ENCODE peak calls at places on chromosomes 13 and 19, in ten cellular contexts. Z is heart left ventricle, Y is astrocyte of the spinal cord, K is epithelial cell of esophagus, A is fibroblast of mammary gland, X is GM06990, S is fibroblast of the aortic adventitia, U is RWPE1, N is AG10803, R is cardiac fibroblast. Q is an unnamed sample.

GRCh38 chr19:30403583-30403982 is 31.4 kb downstream of the ZNF536 start:
- DNase-seq in S (no peak), Y (no peak), U (no peak), N (no peak), X (no peak), Z (no peak), A (no peak), K (no peak), R (no peak), Q (no peak)

GRCh38 chr19:7921302-7921954 is 1.3 kb downstream of the SNAPC2 start:
- DNase-seq in S (no peak), N (no peak), R (no peak), U (no peak), Y (no peak), K (no peak), X (peak), A (no peak), Z (no peak), Q (no peak)

GRCh38 chr19:35868172-35868822 is at the start of gene APLP1:
- DNase-seq in A (no peak), Y (no peak), X (peak), R (peak), K (peak), N (peak), S (peak), Z (peak), U (no peak), Q (no peak)

GRCh38 chr19:15396436-15396835 is 16.8 kb upstream of the AKAP8 start:
- DNase-seq in X (no peak), Y (no peak), S (no peak), K (no peak), A (no peak), Z (no peak), R (no peak), N (no peak), U (no peak), Q (no peak)

GRCh38 chr19:30428281-30428680 is 56.1 kb downstream of the ZNF536 start:
- DNase-seq in R (no peak), K (no peak), S (no peak), Z (no peak), N (no peak), U (no peak), Y (no peak), A (no peak), X (no peak), Q (no peak)

GRCh38 chr19:35509018-35509652 is 4.3 kb downstream of the DMKN start:
- DNase-seq in Y (no peak), A (no peak), N (no peak), S (no peak), R (no peak), X (peak), U (peak), K (peak), Z (no peak), Q (peak)

GRCh38 chr13:95660981-95661581 is 15.9 kb upstream of the DNAJC3 start:
- DNase-seq in R (peak), S (peak), K (peak), A (peak), Y (peak), U (peak), N (peak), Z (peak), X (no peak), Q (no peak)

GRCh38 chr13:113033498-113033897 is 64.5 kb downstream of the MCF2L start:
- DNase-seq in N (no peak), R (no peak), X (no peak), U (no peak), Z (no peak), Y (no peak), K (no peak), A (no peak), S (no peak), Q (no peak)

GRCh38 chr19:4578552-4579248 is 19.2 kb upstream of the SEMA6B start:
- DNase-seq in R (no peak), Z (no peak), Y (no peak), S (no peak), N (no peak), X (no peak), K (no peak), U (no peak), A (no peak), Q (no peak)

GRCh38 chr19:4577020-4577782 is 17.7 kb upstream of the SEMA6B start:
- DNase-seq in U (no peak), Y (peak), N (peak), Z (no peak), K (peak), X (no peak), S (peak), A (peak), R (peak), Q (no peak)

GRCh38 chr19:4575267-4575793 is 15.8 kb upstream of the SEMA6B start:
- DNase-seq in R (peak), A (peak), N (peak), K (peak), X (no peak), Y (peak), S (peak), U (peak), Z (peak), Q (peak)

GRCh38 chr19:4573682-4574081 is 14.2 kb upstream of the SEMA6B start:
- DNase-seq in U (no peak), K (no peak), X (no peak), S (no peak), Y (no peak), Z (no peak), R (no peak), N (no peak), A (no peak), Q (no peak)

DNA sequence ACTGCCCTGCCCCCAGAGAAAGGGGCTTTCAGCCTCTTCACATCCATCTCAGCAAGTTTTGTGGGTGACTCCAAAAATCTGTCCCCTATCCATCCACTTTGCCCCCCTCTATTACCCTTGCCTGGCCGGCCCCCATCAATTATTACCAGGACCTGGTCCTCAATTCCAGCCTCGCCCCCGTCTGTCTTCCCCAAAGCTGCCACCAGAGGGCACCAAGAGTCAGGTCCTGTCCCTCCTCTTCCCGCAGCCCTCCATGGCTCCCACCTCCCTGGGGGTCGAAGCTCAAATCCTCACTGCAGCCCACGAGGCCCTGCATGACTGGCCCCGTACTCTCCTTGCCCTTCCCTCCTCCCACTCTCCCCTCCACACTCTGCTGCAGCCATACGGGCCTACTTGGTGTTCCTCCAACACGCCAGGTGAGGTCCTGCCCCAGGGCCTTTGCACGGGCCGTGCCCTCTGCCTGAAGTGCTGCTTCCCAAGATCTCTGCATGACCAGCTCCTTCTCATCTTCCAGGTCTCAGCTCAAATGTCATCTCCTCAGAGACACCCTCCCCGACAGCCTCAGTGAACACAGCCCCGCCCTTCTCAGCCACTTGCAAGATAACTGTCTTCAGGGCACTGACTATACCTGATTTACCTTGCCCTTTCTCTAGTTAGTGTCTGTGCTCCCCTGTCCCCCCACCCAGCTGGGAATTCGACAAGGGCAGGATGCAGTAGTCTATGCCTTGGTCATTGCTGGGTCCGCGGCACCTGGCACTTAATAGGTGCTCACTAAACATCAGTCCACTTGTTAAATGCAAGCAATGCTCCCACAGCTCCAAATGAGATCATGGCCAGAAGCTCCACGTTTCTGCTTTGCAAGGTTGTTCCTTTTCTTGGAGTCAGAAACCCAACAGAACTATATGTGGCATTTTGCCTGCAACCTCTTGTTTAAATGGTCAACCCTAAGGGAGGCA is 16.8 kb upstream of the SEMA6B start:
- DNase-seq in U (no peak), K (peak), N (peak), Y (peak), R (peak), A (peak), Z (peak), X (no peak), S (peak), Q (no peak)
- TF ChIP-seq CTCF in U (peak), K (peak), N (peak), Y (peak), R (peak), A (peak), Z (peak), X (peak), S (peak), Q (peak)

DNA sequence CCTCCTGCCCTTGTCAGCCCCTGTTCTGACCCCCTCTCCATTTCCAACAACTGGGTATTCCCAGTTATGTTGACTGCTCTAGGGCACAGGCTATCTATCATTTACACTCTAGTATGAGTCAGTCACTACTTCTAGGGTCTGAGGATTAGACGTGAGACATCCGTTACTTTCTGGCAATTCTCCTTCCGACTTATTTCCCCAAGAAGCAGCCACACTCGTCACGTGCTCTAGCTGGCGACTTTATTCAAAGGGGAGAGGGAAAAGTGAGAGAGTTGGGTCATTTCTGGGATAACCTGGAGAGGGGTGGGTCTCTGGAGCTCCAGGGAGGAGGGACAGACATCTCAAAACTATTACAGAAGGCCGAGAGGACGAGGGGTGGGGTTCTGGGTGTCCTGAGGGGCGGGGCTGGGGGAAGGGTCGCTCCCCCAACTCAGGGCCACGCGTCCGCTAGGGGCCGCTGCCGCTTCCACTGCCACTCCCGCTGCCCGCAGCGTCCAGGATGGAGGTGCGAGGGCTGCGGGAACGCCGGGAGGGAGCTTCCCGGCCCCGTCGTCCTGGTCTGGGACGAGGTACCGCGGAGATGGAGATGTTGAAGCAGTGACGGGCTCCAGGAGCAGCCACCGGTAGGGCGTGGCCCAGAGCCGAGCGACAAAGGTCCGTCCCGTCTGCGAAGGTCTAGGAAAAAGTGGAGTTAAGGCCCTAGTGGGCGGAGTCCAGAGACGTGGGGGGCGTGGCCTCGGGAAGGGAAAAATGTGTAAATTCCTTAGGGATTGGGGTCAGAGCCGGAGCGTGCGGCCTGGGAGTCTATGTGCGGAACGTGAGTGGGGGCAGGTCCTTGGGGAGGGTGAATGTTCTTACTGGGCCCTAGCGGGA is 8.9 kb downstream of the RTBDN start:
- DNase-seq in R (peak), Y (no peak), K (no peak), N (peak), S (no peak), A (no peak), U (no peak), X (no peak), Z (no peak), Q (no peak)
- TF ChIP-seq CTCF in R (peak), Y (peak), K (peak), N (peak), S (peak), A (no peak), U (peak), X (peak), Z (peak), Q (peak)

GRCh38 chr19:17103177-17103576 is 27.6 kb downstream of the MYO9B start:
- DNase-seq in R (peak), K (peak), X (no peak), Z (no peak), Y (peak), N (no peak), S (peak), U (no peak), A (peak), Q (no peak)
- TF ChIP-seq CTCF in R (peak), K (peak), X (peak), Z (peak), Y (peak), N (peak), S (peak), U (no peak), A (peak), Q (peak)

GRCh38 chr13:39810091-39810877 is 154.8 kb downstream of the COG6 start:
- DNase-seq in R (no peak), K (peak), S (peak), U (no peak), Z (no peak), A (peak), N (no peak), X (no peak), Y (no peak), Q (no peak)
- TF ChIP-seq CTCF in R (no peak), K (peak), S (peak), U (no peak), Z (no peak), A (no peak), N (no peak), X (no peak), Y (no peak), Q (peak)

DNA sequence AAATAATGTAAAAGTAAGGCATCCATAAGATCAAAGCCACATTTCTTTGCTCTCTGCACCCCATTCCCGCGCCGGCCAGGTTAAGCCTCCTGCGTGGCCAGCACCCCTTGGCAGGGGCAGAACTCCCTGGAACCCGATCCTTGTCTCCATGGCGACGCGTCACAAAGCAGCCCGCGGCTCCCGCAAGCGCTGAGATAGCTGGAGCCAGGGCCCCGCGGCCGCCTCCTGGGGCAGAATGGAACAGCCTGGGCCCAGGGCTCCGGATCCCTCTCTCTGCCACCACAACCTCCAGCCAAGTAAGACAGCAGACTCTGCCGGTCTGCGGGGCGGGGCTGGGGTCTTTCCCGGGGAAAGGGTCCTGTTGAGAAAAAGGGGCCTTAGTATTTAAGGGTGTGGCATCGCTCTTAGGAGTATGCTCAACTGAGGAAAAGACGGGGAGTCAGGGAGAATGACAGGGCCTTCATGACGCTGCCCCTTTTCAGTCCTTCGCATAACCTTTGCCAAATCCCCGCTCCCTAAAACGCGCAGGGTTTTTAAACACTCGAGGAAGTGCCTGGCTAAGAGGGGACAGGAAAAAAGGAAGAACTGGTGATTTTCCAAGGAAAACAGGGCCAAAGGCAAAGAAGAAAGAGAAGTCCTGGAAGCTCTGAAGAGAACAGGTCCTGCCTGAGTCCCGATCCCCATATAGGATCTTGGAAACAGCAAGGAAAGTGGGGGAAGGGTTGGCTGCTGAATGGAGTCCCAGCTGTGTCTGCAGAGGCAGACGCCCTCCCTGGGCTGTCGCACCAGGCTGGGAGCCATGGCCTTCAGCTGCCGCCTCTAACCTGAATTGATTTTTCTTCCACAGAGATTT is at the start of gene TEX26:
- DNase-seq in A (no peak), K (no peak), Z (no peak), N (no peak), U (no peak), S (no peak), Y (peak), X (no peak), R (no peak), Q (no peak)
- TF ChIP-seq CTCF in A (no peak), K (no peak), Z (no peak), N (no peak), U (no peak), S (peak), Y (peak), X (no peak), R (peak), Q (no peak)

DNA sequence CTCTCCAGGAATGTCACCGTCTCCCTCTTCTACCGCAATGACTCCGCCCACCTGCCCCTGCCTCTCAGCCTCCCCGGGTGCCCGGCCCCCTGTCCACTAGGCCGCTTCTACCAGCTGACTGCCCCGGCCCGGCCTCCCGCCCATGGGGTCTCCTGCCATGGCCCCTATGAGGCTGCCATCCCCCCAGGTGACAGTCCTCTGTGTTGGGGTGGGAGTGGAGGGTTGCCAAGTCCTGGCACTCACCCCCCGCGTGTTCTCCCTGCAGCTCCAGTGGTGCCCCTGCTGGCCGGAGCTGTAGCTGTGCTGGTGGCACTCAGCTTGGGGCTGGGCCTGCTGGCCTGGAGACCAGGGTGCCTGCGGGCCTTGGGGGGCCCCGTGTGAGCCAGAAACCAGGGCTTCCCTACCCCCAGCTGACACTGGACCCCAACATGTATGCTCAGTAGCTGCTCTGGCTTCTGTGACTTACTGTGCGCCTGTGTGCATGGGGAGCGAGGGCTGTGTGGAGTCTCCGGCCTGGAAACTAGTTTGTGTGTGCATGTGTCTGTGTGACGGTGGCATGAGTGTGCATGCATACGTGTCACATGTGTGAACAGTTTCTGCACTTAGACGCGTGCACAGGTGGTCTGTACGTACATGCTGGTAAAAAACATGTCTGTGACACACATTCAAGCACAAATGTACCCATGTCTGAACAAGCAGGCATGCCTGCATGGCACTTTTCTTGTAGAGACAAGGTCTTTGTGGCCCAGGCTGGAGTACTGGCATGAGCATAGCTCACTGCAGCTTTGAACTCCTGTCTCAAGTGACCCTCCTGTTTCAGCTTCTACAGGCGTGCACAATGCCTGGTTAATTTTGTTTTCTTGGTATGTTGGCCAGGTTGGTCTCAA is 4.8 kb downstream of the ACP4 start:
- DNase-seq in Y (no peak), X (peak), A (peak), N (no peak), U (no peak), K (peak), R (no peak), S (no peak), Z (no peak), Q (peak)
- TF ChIP-seq CTCF in Y (peak), X (peak), A (peak), N (no peak), U (no peak), K (peak), R (no peak), S (no peak), Z (no peak), Q (peak)